ENCODE peak calls at places on chromosomes 11 and 22, in four cellular contexts. Q is pancreas, A is choroid plexus epithelial cell, L is PC-3. R is an unnamed sample.

GRCh38 chr22:37052386-37053309 is 1.1 kb downstream of the KCTD17 start:
- DNase-seq in Q (no peak), A (no peak), L (no peak), R (no peak)

GRCh38 chr11:76185931-76186401 is 20.3 kb downstream of the WNT11 start:
- DNase-seq in Q (no peak), A (peak; percentile 30), L (no peak), R (no peak)

GRCh38 chr11:11979487-11980117 is 28.8 kb downstream of the DKK3 start:
- DNase-seq in Q (no peak), A (peak; percentile 90), L (peak; percentile 13), R (peak; percentile 13)

GRCh38 chr11:107566569-107566968 is 1.0 kb upstream of the ALKBH8 start:
- DNase-seq in Q (no peak), A (no peak), L (no peak), R (no peak)

GRCh38 chr22:23263651-23264555 is 83.6 kb downstream of the BCR start:
- DNase-seq in Q (no peak), A (no peak), L (no peak), R (no peak)

GRCh38 chr22:30044369-30044768 is 35.9 kb upstream of the HORMAD2 start:
- DNase-seq in Q (no peak), A (peak; percentile 96), L (peak; percentile 71), R (peak; percentile 88)

GRCh38 chr11:16613401-16614381 is 124.8 kb upstream of the C11orf58 start:
- DNase-seq in Q (peak; percentile 95), A (peak; percentile 84), L (peak; percentile 84), R (peak; percentile 61)

GRCh38 chr22:36029406-36029755 is 757 bp upstream of the RBFOX2 start:
- DNase-seq in Q (no peak), A (no peak), L (no peak), R (no peak)

GRCh38 chr22:19566599-19567382 is 42.6 kb upstream of the CLDN5 start:
- DNase-seq in Q (no peak), A (no peak), L (no peak), R (no peak)

GRCh38 chr22:45905924-45906865 is 70.8 kb downstream of the WNT7B start:
- DNase-seq in Q (no peak), A (peak; percentile 60), L (no peak), R (no peak)

GRCh38 chr11:113725883-113726405 is 19.8 kb upstream of the TMPRSS5 start:
- DNase-seq in Q (no peak), A (no peak), L (peak; percentile 11), R (peak; percentile 7)

GRCh38 chr11:48081151-48082010 is 101.0 kb downstream of the PTPRJ start:
- DNase-seq in Q (no peak), A (peak; percentile 78), L (no peak), R (peak; percentile 13)

GRCh38 chr22:21754523-21755128 is 19.0 kb upstream of the YPEL1 start:
- DNase-seq in Q (no peak), A (peak; percentile 43), L (no peak), R (no peak)

GRCh38 chr22:24926849-24927579 is 19.5 kb downstream of the LHFPL7 start:
- DNase-seq in Q (no peak), A (peak; percentile 83), L (peak; percentile 30), R (peak; percentile 69)

GRCh38 chr11:61589961-61590360 is 9.1 kb upstream of the SYT7 start:
- DNase-seq in Q (no peak), A (no peak), L (no peak), R (peak; percentile 69)

GRCh38 chr11:12762696-12763324 is 88.6 kb downstream of the TEAD1 start:
- DNase-seq in Q (no peak), A (no peak), L (no peak), R (no peak)

GRCh38 chr22:19629331-19629719 is 85.0 kb upstream of the SEPTIN5 start:
- DNase-seq in Q (no peak), A (no peak), L (no peak), R (no peak)

GRCh38 chr11:45477588-45477987 is 187.8 kb downstream of the CHST1 start:
- DNase-seq in Q (no peak), A (no peak), L (no peak), R (no peak)

GRCh38 chr22:50517495-50518260 is 7.7 kb downstream of the SCO2 start:
- DNase-seq in Q (peak; percentile 39), A (no peak), L (no peak), R (no peak)

GRCh38 chr11:19597194-19597593 is 115.4 kb upstream of the NAV2 start:
- DNase-seq in Q (no peak), A (peak; percentile 44), L (peak; percentile 11), R (peak; percentile 38)

GRCh38 chr11:36030707-36031365 is 87.0 kb downstream of the LDLRAD3 start:
- DNase-seq in Q (no peak), A (peak; percentile 64), L (no peak), R (no peak)

GRCh38 chr11:62713343-62713742 is 5.9 kb downstream of the GNG3 start:
- DNase-seq in Q (no peak), A (no peak), L (no peak), R (no peak)

GRCh38 chr11:34407121-34407813 is 31.5 kb upstream of the CAT start:
- DNase-seq in Q (no peak), A (no peak), L (peak; percentile 79), R (peak; percentile 70)

GRCh38 chr11:102389253-102389652 is 42.2 kb downstream of the BIRC2 start:
- DNase-seq in Q (no peak), A (no peak), L (peak; percentile 60), R (peak; percentile 35)

GRCh38 chr11:117604349-117604995 is 192.5 kb downstream of the DSCAML1 start:
- DNase-seq in Q (no peak), A (peak; percentile 34), L (peak; percentile 12), R (no peak)

GRCh38 chr11:77779935-77780334 is 40.6 kb downstream of the RSF1 start:
- DNase-seq in Q (no peak), A (peak; percentile 56), L (peak; percentile 68), R (peak; percentile 48)

GRCh38 chr11:112962854-112963367 is 1.7 kb downstream of the NCAM1 start:
- DNase-seq in Q (peak; percentile 78), A (no peak), L (no peak), R (no peak)

GRCh38 chr11:61072316-61073109 is 29.8 kb upstream of the CD5 start:
- DNase-seq in Q (no peak), A (no peak), L (no peak), R (no peak)

GRCh38 chr22:37782340-37783168 is 25.2 kb upstream of the GCAT start:
- DNase-seq in Q (no peak), A (no peak), L (peak; percentile 94), R (peak; percentile 26)

GRCh38 chr11:60831143-60831500 is 10.8 kb upstream of the CCDC86 start:
- DNase-seq in Q (peak; percentile 92), A (peak; percentile 84), L (peak; percentile 95), R (peak; percentile 76)

GRCh38 chr11:33063326-33063775 is 24.0 kb downstream of the TCP11L1 start:
- DNase-seq in Q (no peak), A (peak; percentile 61), L (no peak), R (no peak)

GRCh38 chr11:96254854-96255253 is 88.1 kb downstream of the MAML2 start:
- DNase-seq in Q (no peak), A (no peak), L (no peak), R (no peak)

GRCh38 chr11:859394-860131 is 16.9 kb downstream of the TSPAN4 start:
- DNase-seq in Q (no peak), A (peak; percentile 97), L (peak; percentile 26), R (peak; percentile 67)

GRCh38 chr11:2202071-2202899 is 30.7 kb upstream of the TH start:
- DNase-seq in Q (peak; percentile 89), A (no peak), L (peak; percentile 85), R (peak; percentile 73)

GRCh38 chr11:34242037-34242625 is 115.7 kb downstream of the ABTB2 start:
- DNase-seq in Q (no peak), A (no peak), L (no peak), R (peak; percentile 83)

DNA sequence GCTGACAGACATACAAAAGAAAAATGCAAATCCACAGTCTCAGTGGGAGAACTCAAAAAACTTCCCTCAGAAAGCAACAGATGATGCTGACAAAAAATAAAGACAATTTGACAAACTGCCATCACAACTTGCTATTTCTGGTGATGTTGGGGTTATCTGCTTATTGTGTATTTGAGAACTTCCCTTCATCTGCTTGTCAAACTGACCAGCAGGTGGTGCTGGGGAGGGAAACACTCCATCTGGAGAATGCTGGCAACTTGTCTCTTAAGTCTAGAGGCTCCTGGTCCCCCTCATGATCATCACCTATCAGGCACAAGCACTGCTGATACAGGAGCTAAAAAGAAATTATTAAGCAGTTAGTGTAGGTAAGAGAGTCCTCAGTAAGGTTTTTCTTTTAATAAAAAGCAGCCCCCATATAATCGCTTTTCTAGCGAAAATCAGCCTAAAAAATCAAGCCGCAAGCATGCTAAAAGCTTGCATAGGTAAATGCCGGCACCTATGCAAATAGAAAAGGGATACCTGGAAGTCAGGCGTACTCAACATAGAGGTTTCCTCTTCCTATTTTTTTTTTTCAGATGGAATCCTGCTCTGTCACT is 9.8 kb upstream of the FAM111B start:
- DNase-seq in Q (no peak), A (peak; percentile 81), L (peak; percentile 75), R (peak; percentile 47)
- TF ChIP-seq CTCF in Q (peak; percentile 43), A (peak; percentile 82), L (peak; percentile 72), R (peak; percentile 74)

GRCh38 chr11:123622576-123622975 is 31.8 kb downstream of the SCN3B start:
- DNase-seq in Q (no peak), A (no peak), L (no peak), R (no peak)
- TF ChIP-seq CTCF in Q (no peak), A (no peak), L (no peak), R (no peak)

DNA sequence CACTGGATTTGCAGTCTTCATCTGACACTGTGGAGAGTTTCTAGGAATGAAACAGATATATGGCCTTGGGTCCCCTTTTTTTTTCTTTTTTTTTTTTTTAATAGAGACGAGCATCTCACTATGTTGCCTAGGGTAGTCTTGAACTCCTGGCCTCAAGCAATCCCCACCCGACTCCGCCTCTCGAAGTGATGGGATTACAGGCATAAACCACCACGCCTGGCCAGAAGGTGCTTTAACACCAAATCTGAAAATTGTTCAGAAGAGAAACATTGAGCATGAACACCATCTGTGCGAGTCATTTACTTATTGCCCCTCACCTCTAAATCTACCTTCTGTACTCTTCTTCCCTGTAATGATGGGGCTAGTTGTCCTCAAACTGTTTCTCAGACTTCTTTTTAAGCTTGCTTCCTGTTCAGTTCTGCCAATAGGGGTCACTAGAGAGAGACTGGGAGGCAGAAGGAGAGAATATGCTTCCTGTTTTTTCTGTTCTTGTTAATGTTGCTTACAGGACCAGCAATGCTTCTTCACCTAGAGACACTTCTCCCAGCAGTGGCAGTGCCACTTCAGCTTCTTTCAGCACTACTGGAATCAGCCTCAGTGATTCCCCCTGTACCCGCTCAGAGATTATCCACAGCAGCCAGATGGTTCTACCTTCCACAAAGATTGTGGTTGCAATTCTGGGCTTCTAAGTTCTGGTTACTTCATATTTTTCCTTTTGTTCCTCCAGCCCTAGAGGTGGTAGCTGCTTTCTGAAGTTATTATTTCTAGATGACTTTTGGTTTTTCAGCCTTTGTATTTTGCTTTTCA is 20.8 kb upstream of the ZBED5 start:
- DNase-seq in Q (no peak), A (peak; percentile 89), L (peak; percentile 79), R (peak; percentile 68)
- TF ChIP-seq CTCF in Q (peak; percentile 47), A (peak; percentile 87), L (peak; percentile 83), R (peak; percentile 67)

DNA sequence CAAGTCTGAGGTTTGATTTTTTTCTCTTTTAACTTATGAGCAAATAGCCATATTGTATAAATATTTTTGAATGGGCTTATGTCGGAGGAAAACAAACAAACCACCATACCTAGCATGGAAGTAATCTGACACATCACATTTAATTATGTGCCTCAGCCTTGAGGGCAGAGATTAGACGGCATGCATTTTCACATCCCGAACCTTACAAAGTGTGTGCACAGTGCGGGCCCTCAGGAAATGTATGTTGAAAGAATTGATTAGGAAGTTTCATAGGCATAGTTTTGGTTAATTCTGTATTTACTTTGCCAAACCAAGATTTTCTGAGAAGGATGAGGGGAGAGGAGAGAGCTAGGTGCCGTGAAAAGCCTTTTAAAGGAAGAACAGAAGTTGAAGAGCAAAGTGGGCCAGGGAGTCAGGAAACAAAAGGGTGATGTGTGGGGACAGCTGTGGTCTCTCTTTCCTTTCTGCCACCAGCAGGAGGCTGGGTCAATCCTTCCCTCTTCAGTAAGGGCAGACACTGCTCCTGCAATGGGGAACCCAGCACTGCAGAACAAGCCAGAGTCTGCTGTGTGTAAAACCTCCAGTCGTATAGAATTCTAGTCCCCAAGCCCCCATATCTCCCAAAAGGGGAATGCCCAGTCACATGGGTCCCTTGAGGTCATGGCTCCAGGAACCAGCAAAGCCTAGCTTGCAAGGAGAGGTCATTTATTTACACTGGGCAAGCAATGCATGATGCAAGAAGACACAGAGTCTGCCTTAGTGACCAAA is 71.2 kb upstream of the OLFML1 start:
- DNase-seq in Q (no peak), A (no peak), L (peak; percentile 83), R (peak; percentile 68)
- TF ChIP-seq CTCF in Q (no peak), A (no peak), L (no peak), R (peak; percentile 14)

R was measured in bronchial epithelial cell.